ENCODE peak calls at places on chromosomes 6 and 20, in eight cellular contexts. One of them, this sample, is unnamed.

GRCh38 chr20:32804022-32804715 is 15.6 kb upstream of the MAPRE1 start:
- DNase-seq in upper lobe of left lung: no peak
- DNase-seq in stomach: no peak
- DNase-seq in fibroblast of lung: no peak
- DNase-seq in fibroblast of pulmonary artery: no peak
- DNase-seq in BJ: no peak
- DNase-seq in CD8-positive, alpha-beta T cell: no peak
- DNase-seq in CD4-positive, alpha-beta T cell: no peak
- DNase-seq in this sample: no peak

GRCh38 chr6:19454296-19454998 is 382.7 kb upstream of the ID4 start:
- DNase-seq in BJ: no peak
- DNase-seq in fibroblast of lung: no peak
- DNase-seq in upper lobe of left lung: no peak
- DNase-seq in stomach: no peak
- DNase-seq in CD8-positive, alpha-beta T cell: no peak
- DNase-seq in CD4-positive, alpha-beta T cell: no peak
- DNase-seq in fibroblast of pulmonary artery: no peak
- DNase-seq in this sample: no peak

GRCh38 chr20:23634044-23634801 is 3.5 kb downstream of the CST3 start:
- DNase-seq in upper lobe of left lung: no peak
- DNase-seq in CD8-positive, alpha-beta T cell: no peak
- DNase-seq in CD4-positive, alpha-beta T cell: no peak
- DNase-seq in fibroblast of pulmonary artery: no peak
- DNase-seq in BJ: no peak
- DNase-seq in stomach: no peak
- DNase-seq in fibroblast of lung: no peak
- DNase-seq in this sample: no peak

GRCh38 chr20:48609491-48609978 is 218.3 kb downstream of the PREX1 start:
- DNase-seq in stomach: no peak
- DNase-seq in CD8-positive, alpha-beta T cell: no peak
- DNase-seq in BJ: no peak
- DNase-seq in upper lobe of left lung: no peak
- DNase-seq in fibroblast of pulmonary artery: no peak
- DNase-seq in fibroblast of lung: no peak
- DNase-seq in CD4-positive, alpha-beta T cell: no peak
- DNase-seq in this sample: no peak

GRCh38 chr20:10466855-10467254 is 31.8 kb downstream of the SLX4IP start:
- DNase-seq in BJ: no peak
- DNase-seq in fibroblast of pulmonary artery: no peak
- DNase-seq in fibroblast of lung: no peak
- DNase-seq in stomach: no peak
- DNase-seq in CD4-positive, alpha-beta T cell: no peak
- DNase-seq in upper lobe of left lung: no peak
- DNase-seq in CD8-positive, alpha-beta T cell: no peak
- DNase-seq in this sample: no peak

GRCh38 chr6:144588674-144589325 is 303.7 kb downstream of the UTRN start:
- DNase-seq in fibroblast of lung: no peak
- DNase-seq in CD8-positive, alpha-beta T cell: no peak
- DNase-seq in BJ: no peak
- DNase-seq in upper lobe of left lung: no peak
- DNase-seq in stomach: no peak
- DNase-seq in fibroblast of pulmonary artery: peak
- DNase-seq in CD4-positive, alpha-beta T cell: no peak
- DNase-seq in this sample: no peak

GRCh38 chr20:50690979-50691584 is at the start of gene RIPOR3:
- DNase-seq in CD4-positive, alpha-beta T cell: no peak
- DNase-seq in BJ: no peak
- DNase-seq in upper lobe of left lung: no peak
- DNase-seq in CD8-positive, alpha-beta T cell: no peak
- DNase-seq in stomach: peak
- DNase-seq in fibroblast of pulmonary artery: no peak
- DNase-seq in fibroblast of lung: no peak
- DNase-seq in this sample: no peak

GRCh38 chr6:167683028-167683862 is 143.5 kb upstream of the AFDN start:
- DNase-seq in BJ: no peak
- DNase-seq in CD8-positive, alpha-beta T cell: no peak
- DNase-seq in fibroblast of lung: peak
- DNase-seq in CD4-positive, alpha-beta T cell: no peak
- DNase-seq in stomach: peak
- DNase-seq in upper lobe of left lung: no peak
- DNase-seq in fibroblast of pulmonary artery: peak
- DNase-seq in this sample: no peak

GRCh38 chr20:5073154-5074049 is 46.4 kb downstream of the PCNA start:
- DNase-seq in fibroblast of pulmonary artery: peak
- DNase-seq in CD4-positive, alpha-beta T cell: no peak
- DNase-seq in stomach: peak
- DNase-seq in CD8-positive, alpha-beta T cell: no peak
- DNase-seq in BJ: peak
- DNase-seq in fibroblast of lung: peak
- DNase-seq in upper lobe of left lung: peak
- DNase-seq in this sample: peak

GRCh38 chr6:39338406-39338805 is 15.9 kb upstream of the KCNK16 start:
- DNase-seq in CD4-positive, alpha-beta T cell: no peak
- DNase-seq in stomach: no peak
- DNase-seq in BJ: no peak
- DNase-seq in fibroblast of lung: no peak
- DNase-seq in fibroblast of pulmonary artery: no peak
- DNase-seq in upper lobe of left lung: no peak
- DNase-seq in CD8-positive, alpha-beta T cell: no peak
- DNase-seq in this sample: no peak

GRCh38 chr6:9272671-9273070 is 837.3 kb upstream of the SLC35B3 start:
- DNase-seq in fibroblast of pulmonary artery: no peak
- DNase-seq in CD4-positive, alpha-beta T cell: no peak
- DNase-seq in stomach: no peak
- DNase-seq in CD8-positive, alpha-beta T cell: no peak
- DNase-seq in BJ: no peak
- DNase-seq in upper lobe of left lung: no peak
- DNase-seq in fibroblast of lung: no peak
- DNase-seq in this sample: no peak

GRCh38 chr20:59820204-59821041 is 113.0 kb downstream of the SYCP2 start:
- DNase-seq in fibroblast of pulmonary artery: no peak
- DNase-seq in fibroblast of lung: no peak
- DNase-seq in upper lobe of left lung: peak
- DNase-seq in CD8-positive, alpha-beta T cell: no peak
- DNase-seq in CD4-positive, alpha-beta T cell: no peak
- DNase-seq in BJ: no peak
- DNase-seq in stomach: no peak
- DNase-seq in this sample: no peak

GRCh38 chr6:33742092-33742491 is 4.6 kb downstream of the IP6K3 start:
- DNase-seq in fibroblast of pulmonary artery: no peak
- DNase-seq in stomach: no peak
- DNase-seq in upper lobe of left lung: no peak
- DNase-seq in CD4-positive, alpha-beta T cell: no peak
- DNase-seq in fibroblast of lung: no peak
- DNase-seq in BJ: no peak
- DNase-seq in CD8-positive, alpha-beta T cell: no peak
- DNase-seq in this sample: no peak

GRCh38 chr6:75424610-75425548 is 68.7 kb downstream of the FILIP1 start:
- DNase-seq in BJ: no peak
- DNase-seq in stomach: no peak
- DNase-seq in upper lobe of left lung: no peak
- DNase-seq in fibroblast of lung: no peak
- DNase-seq in CD4-positive, alpha-beta T cell: no peak
- DNase-seq in fibroblast of pulmonary artery: no peak
- DNase-seq in CD8-positive, alpha-beta T cell: no peak
- DNase-seq in this sample: no peak

DNA sequence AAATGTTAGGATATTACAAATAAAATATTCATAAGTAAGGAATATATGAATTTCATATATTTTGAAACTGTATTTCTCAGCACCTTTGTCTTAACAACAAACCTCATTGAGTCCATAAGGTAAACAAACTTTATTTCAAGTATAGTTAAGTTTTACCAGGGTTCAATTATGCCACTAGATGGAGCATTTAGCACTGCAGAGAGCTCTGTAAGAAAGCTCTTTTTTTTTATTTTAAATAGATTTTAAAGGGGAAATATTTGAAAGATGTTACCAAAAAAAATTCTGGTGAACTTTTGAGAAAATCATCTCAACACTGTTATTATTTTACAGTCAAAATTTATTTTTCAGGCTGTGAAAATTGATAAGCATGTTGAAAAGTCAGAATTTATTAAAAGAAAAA is 955.2 kb upstream of the EYS start:
- DNase-seq in upper lobe of left lung: no peak
- DNase-seq in fibroblast of lung: peak
- DNase-seq in CD4-positive, alpha-beta T cell: no peak
- DNase-seq in stomach: no peak
- DNase-seq in BJ: no peak
- DNase-seq in CD8-positive, alpha-beta T cell: no peak
- DNase-seq in fibroblast of pulmonary artery: peak
- DNase-seq in this sample: no peak
- TF ChIP-seq CTCF in upper lobe of left lung: no peak
- TF ChIP-seq CTCF in fibroblast of lung: peak
- TF ChIP-seq CTCF in CD4-positive, alpha-beta T cell: no peak
- TF ChIP-seq CTCF in stomach: no peak
- TF ChIP-seq CTCF in BJ: peak
- TF ChIP-seq CTCF in CD8-positive, alpha-beta T cell: no peak
- TF ChIP-seq CTCF in fibroblast of pulmonary artery: peak
- TF ChIP-seq CTCF in this sample: no peak

GRCh38 chr6:111563581-111563980 is 42.1 kb downstream of the TRAF3IP2 start:
- DNase-seq in CD4-positive, alpha-beta T cell: no peak
- DNase-seq in upper lobe of left lung: no peak
- DNase-seq in BJ: no peak
- DNase-seq in stomach: no peak
- DNase-seq in fibroblast of pulmonary artery: no peak
- DNase-seq in CD8-positive, alpha-beta T cell: no peak
- DNase-seq in fibroblast of lung: no peak
- DNase-seq in this sample: no peak

GRCh38 chr6:111566873-111567517 is 38.7 kb downstream of the TRAF3IP2 start:
- DNase-seq in stomach: no peak
- DNase-seq in CD8-positive, alpha-beta T cell: no peak
- DNase-seq in BJ: no peak
- DNase-seq in fibroblast of pulmonary artery: peak
- DNase-seq in fibroblast of lung: peak
- DNase-seq in upper lobe of left lung: peak
- DNase-seq in CD4-positive, alpha-beta T cell: no peak
- DNase-seq in this sample: no peak

GRCh38 chr6:111565316-111566221 is 40.1 kb downstream of the TRAF3IP2 start:
- DNase-seq in stomach: no peak
- DNase-seq in fibroblast of lung: no peak
- DNase-seq in CD8-positive, alpha-beta T cell: no peak
- DNase-seq in CD4-positive, alpha-beta T cell: no peak
- DNase-seq in fibroblast of pulmonary artery: no peak
- DNase-seq in BJ: no peak
- DNase-seq in upper lobe of left lung: no peak
- DNase-seq in this sample: no peak

GRCh38 chr6:111564482-111564945 is 41.2 kb downstream of the TRAF3IP2 start:
- DNase-seq in fibroblast of lung: peak
- DNase-seq in CD8-positive, alpha-beta T cell: no peak
- DNase-seq in stomach: no peak
- DNase-seq in CD4-positive, alpha-beta T cell: no peak
- DNase-seq in BJ: no peak
- DNase-seq in fibroblast of pulmonary artery: peak
- DNase-seq in upper lobe of left lung: no peak
- DNase-seq in this sample: no peak

GRCh38 chr6:111566222-111566717 is 39.4 kb downstream of the TRAF3IP2 start:
- DNase-seq in fibroblast of lung: no peak
- DNase-seq in fibroblast of pulmonary artery: no peak
- DNase-seq in CD8-positive, alpha-beta T cell: no peak
- DNase-seq in BJ: no peak
- DNase-seq in upper lobe of left lung: no peak
- DNase-seq in CD4-positive, alpha-beta T cell: no peak
- DNase-seq in stomach: no peak
- DNase-seq in this sample: no peak
- TF ChIP-seq CTCF in fibroblast of lung: no peak
- TF ChIP-seq CTCF in fibroblast of pulmonary artery: no peak
- TF ChIP-seq CTCF in CD8-positive, alpha-beta T cell: no peak
- TF ChIP-seq CTCF in BJ: no peak
- TF ChIP-seq CTCF in upper lobe of left lung: no peak
- TF ChIP-seq CTCF in CD4-positive, alpha-beta T cell: no peak
- TF ChIP-seq CTCF in stomach: no peak
- TF ChIP-seq CTCF in this sample: no peak

DNA sequence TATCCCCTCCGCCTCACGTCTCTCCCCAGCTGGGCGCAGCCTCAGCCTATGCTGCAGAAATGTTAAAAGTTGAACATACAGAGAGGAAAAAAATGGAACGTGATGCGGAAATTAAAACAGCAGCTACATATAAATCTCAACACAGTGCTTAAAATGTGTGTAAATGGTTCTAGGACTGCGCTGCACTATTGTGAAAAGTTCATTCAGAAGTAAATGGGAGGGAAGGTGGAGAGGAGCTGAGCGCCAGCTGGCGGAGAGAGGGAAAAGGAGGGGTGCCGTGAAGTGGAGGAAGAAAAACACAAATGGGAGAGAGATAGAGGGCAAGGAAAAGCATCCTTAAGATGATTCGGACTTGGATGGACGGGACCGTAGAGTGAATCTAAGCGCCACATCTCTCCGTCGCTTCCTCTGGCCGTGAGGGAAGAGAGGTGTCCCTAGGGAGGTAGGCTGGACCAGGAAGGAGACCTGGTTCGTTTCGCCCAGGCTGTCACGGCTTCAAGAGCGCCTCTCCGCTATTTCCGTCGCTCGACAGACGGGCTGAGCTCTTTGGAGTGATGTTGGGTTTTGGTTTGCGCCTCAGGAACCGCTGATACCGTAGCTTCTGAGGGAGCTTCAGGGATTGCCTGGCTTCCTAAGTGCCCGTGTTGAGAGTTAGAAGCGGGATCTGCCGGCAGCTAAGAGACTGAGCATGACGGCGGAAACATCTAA is 113.7 kb downstream of the TRIM27 start:
- DNase-seq in upper lobe of left lung: no peak
- DNase-seq in BJ: no peak
- DNase-seq in CD4-positive, alpha-beta T cell: no peak
- DNase-seq in fibroblast of pulmonary artery: no peak
- DNase-seq in stomach: no peak
- DNase-seq in fibroblast of lung: no peak
- DNase-seq in CD8-positive, alpha-beta T cell: no peak
- DNase-seq in this sample: no peak
- TF ChIP-seq CTCF in upper lobe of left lung: no peak
- TF ChIP-seq CTCF in BJ: no peak
- TF ChIP-seq CTCF in CD4-positive, alpha-beta T cell: no peak
- TF ChIP-seq CTCF in fibroblast of pulmonary artery: no peak
- TF ChIP-seq CTCF in stomach: no peak
- TF ChIP-seq CTCF in fibroblast of lung: no peak
- TF ChIP-seq CTCF in CD8-positive, alpha-beta T cell: no peak
- TF ChIP-seq CTCF in this sample: no peak

GRCh38 chr20:19026121-19026878 is 186.1 kb upstream of the SLC24A3 start:
- DNase-seq in CD8-positive, alpha-beta T cell: no peak
- DNase-seq in upper lobe of left lung: no peak
- DNase-seq in fibroblast of lung: no peak
- DNase-seq in CD4-positive, alpha-beta T cell: no peak
- DNase-seq in fibroblast of pulmonary artery: no peak
- DNase-seq in stomach: no peak
- DNase-seq in BJ: no peak
- DNase-seq in this sample: no peak

GRCh38 chr20:19027971-19028370 is 184.5 kb upstream of the SLC24A3 start:
- DNase-seq in CD4-positive, alpha-beta T cell: no peak
- DNase-seq in fibroblast of lung: no peak
- DNase-seq in fibroblast of pulmonary artery: no peak
- DNase-seq in BJ: no peak
- DNase-seq in upper lobe of left lung: no peak
- DNase-seq in stomach: no peak
- DNase-seq in CD8-positive, alpha-beta T cell: no peak
- DNase-seq in this sample: no peak

GRCh38 chr20:19025430-19026120 is 186.9 kb upstream of the SLC24A3 start:
- DNase-seq in BJ: no peak
- DNase-seq in CD4-positive, alpha-beta T cell: no peak
- DNase-seq in CD8-positive, alpha-beta T cell: no peak
- DNase-seq in stomach: no peak
- DNase-seq in fibroblast of lung: no peak
- DNase-seq in upper lobe of left lung: no peak
- DNase-seq in fibroblast of pulmonary artery: no peak
- DNase-seq in this sample: no peak

GRCh38 chr20:19024296-19025035 is 188.0 kb upstream of the SLC24A3 start:
- DNase-seq in fibroblast of pulmonary artery: no peak
- DNase-seq in CD8-positive, alpha-beta T cell: no peak
- DNase-seq in upper lobe of left lung: no peak
- DNase-seq in CD4-positive, alpha-beta T cell: no peak
- DNase-seq in BJ: no peak
- DNase-seq in fibroblast of lung: no peak
- DNase-seq in stomach: no peak
- DNase-seq in this sample: no peak

GRCh38 chr20:19026901-19027644 is 185.4 kb upstream of the SLC24A3 start:
- DNase-seq in fibroblast of lung: no peak
- DNase-seq in fibroblast of pulmonary artery: no peak
- DNase-seq in CD4-positive, alpha-beta T cell: no peak
- DNase-seq in upper lobe of left lung: no peak
- DNase-seq in BJ: no peak
- DNase-seq in CD8-positive, alpha-beta T cell: no peak
- DNase-seq in stomach: no peak
- DNase-seq in this sample: no peak
- TF ChIP-seq CTCF in fibroblast of lung: no peak
- TF ChIP-seq CTCF in fibroblast of pulmonary artery: no peak
- TF ChIP-seq CTCF in CD4-positive, alpha-beta T cell: no peak
- TF ChIP-seq CTCF in upper lobe of left lung: no peak
- TF ChIP-seq CTCF in BJ: no peak
- TF ChIP-seq CTCF in CD8-positive, alpha-beta T cell: no peak
- TF ChIP-seq CTCF in stomach: no peak
- TF ChIP-seq CTCF in this sample: no peak

This sample was measured in CD14-positive monocyte.